ENCODE peak calls at places on chromosome X, in four cellular contexts. J is GM12878, I is K562, T is A549. A is an unnamed sample.

GRCh38 chrX:1392376-1393130 is 640 bp upstream of the SLC25A6 start:
- DNase-seq in J (no peak), I (peak), T (peak), A (peak)

GRCh38 chrX:17592117-17592516 is 145.2 kb upstream of the SCML1 start:
- DNase-seq in J (no peak), I (no peak), T (no peak), A (peak)

GRCh38 chrX:149916745-149917392 is 12.5 kb upstream of the HSFX4 start:
- DNase-seq in J (peak), I (no peak), T (no peak), A (peak)

GRCh38 chrX:152428089-152428488 is 23.0 kb downstream of the GABRA3 start:
- DNase-seq in J (no peak), I (no peak), T (no peak), A (no peak)

GRCh38 chrX:34343001-34343400 is 210.9 kb upstream of the FAM47A start:
- DNase-seq in J (no peak), I (no peak), T (no peak), A (no peak)

GRCh38 chrX:80246273-80246672 is 174.0 kb upstream of the TENT5D start:
- DNase-seq in J (no peak), I (no peak), T (peak), A (no peak)

GRCh38 chrX:102042706-102043325 is 82.7 kb upstream of the TCEAL2 start:
- DNase-seq in J (no peak), I (no peak), T (no peak), A (no peak)

GRCh38 chrX:53831662-53832635 is 145.4 kb upstream of the HUWE1 start:
- DNase-seq in J (peak), I (peak), T (peak), A (peak)

GRCh38 chrX:21490341-21490740 is 116.1 kb downstream of the CNKSR2 start:
- DNase-seq in J (no peak), I (no peak), T (no peak), A (no peak)

GRCh38 chrX:112832481-112833095 is 8.0 kb downstream of the AMOT start:
- DNase-seq in J (no peak), I (no peak), T (no peak), A (peak)

GRCh38 chrX:150363561-150364346 is 637 bp downstream of the MAMLD1 start:
- DNase-seq in J (no peak), I (no peak), T (peak), A (peak)

GRCh38 chrX:32562261-32562660 is 649.1 kb downstream of the DMD start:
- DNase-seq in J (no peak), I (no peak), T (no peak), A (no peak)

GRCh38 chrX:150146271-150146888 is 208.1 kb upstream of the EOLA2 start:
- DNase-seq in J (no peak), I (no peak), T (no peak), A (no peak)

GRCh38 chrX:68694429-68695205 is 47.2 kb downstream of the STARD8 start:
- DNase-seq in J (no peak), I (no peak), T (no peak), A (no peak)

GRCh38 chrX:19746919-19747671 is 140.3 kb downstream of the SH3KBP1 start:
- DNase-seq in J (no peak), I (no peak), T (no peak), A (no peak)

GRCh38 chrX:23908219-23909003 is 605 bp downstream of the CXorf58 start:
- DNase-seq in J (no peak), I (no peak), T (no peak), A (no peak)

GRCh38 chrX:151174581-151175282 is 1.7 kb upstream of the GPR50 start:
- DNase-seq in J (no peak), I (no peak), T (no peak), A (no peak)

GRCh38 chrX:24900234-24900633 is 115.5 kb downstream of the ARX start:
- DNase-seq in J (no peak), I (no peak), T (no peak), A (no peak)

GRCh38 chrX:111151764-111152163 is 55.8 kb downstream of the PAK3 start:
- DNase-seq in J (no peak), I (no peak), T (no peak), A (no peak)

GRCh38 chrX:80984118-80984517 is 174.4 kb upstream of the BRWD3 start:
- DNase-seq in J (no peak), I (no peak), T (no peak), A (no peak)

GRCh38 chrX:125651426-125651825 is 331.8 kb downstream of the TEX13C start:
- DNase-seq in J (no peak), I (no peak), T (no peak), A (no peak)

GRCh38 chrX:10615931-10616780 is 4.2 kb downstream of the MID1 start:
- DNase-seq in J (no peak), I (peak), T (peak), A (peak)

GRCh38 chrX:131827935-131828334 is 195.2 kb upstream of the STK26 start:
- DNase-seq in J (peak), I (peak), T (peak), A (no peak)

GRCh38 chrX:101347859-101348451 is 587 bp downstream of the TIMM8A start:
- DNase-seq in J (no peak), I (peak), T (peak), A (peak)

GRCh38 chrX:23202316-23202715 is 132.3 kb upstream of the PTCHD1 start:
- DNase-seq in J (no peak), I (no peak), T (no peak), A (no peak)

GRCh38 chrX:31546130-31546529 is 474.3 kb upstream of the FTHL17 start:
- DNase-seq in J (no peak), I (no peak), T (no peak), A (peak)

GRCh38 chrX:20802036-20802435 is 535.3 kb upstream of the RPS6KA3 start:
- DNase-seq in J (no peak), I (no peak), T (no peak), A (no peak)

GRCh38 chrX:69718102-69718501 is 102.2 kb downstream of the EDA start:
- DNase-seq in J (no peak), I (no peak), T (no peak), A (no peak)

GRCh38 chrX:120769576-120770341 is 105.9 kb downstream of the CT47B1 start:
- DNase-seq in J (no peak), I (no peak), T (peak), A (peak)

GRCh38 chrX:629230-630006 is 1.2 kb upstream of the SHOX start:
- DNase-seq in J (no peak), I (no peak), T (no peak), A (no peak)

GRCh38 chrX:41304178-41304577 is 29.8 kb upstream of the DDX3X start:
- DNase-seq in J (no peak), I (no peak), T (no peak), A (no peak)

GRCh38 chrX:12771445-12772069 is 19.7 kb upstream of the PRPS2 start:
- DNase-seq in J (peak), I (peak), T (peak), A (peak)

GRCh38 chrX:38806054-38806389 is 4.8 kb downstream of the MID1IP1 start:
- DNase-seq in J (no peak), I (peak), T (no peak), A (no peak)
- TF ChIP-seq POLR2A in J (no peak), I (no peak), T (no peak), A (no peak)

GRCh38 chrX:44903107-44903506 is 30.1 kb downstream of the KDM6A start:
- DNase-seq in J (no peak), I (peak), T (peak), A (peak)
- TF ChIP-seq SMC3 in J (no peak), I (no peak), T (no peak), A (no peak)

GRCh38 chrX:106726485-106727437 is at the start of gene RNF128:
- DNase-seq in J (no peak), I (no peak), T (peak), A (peak)
- TF ChIP-seq POLR2A in J (no peak), I (no peak), T (no peak), A (no peak)

DNA sequence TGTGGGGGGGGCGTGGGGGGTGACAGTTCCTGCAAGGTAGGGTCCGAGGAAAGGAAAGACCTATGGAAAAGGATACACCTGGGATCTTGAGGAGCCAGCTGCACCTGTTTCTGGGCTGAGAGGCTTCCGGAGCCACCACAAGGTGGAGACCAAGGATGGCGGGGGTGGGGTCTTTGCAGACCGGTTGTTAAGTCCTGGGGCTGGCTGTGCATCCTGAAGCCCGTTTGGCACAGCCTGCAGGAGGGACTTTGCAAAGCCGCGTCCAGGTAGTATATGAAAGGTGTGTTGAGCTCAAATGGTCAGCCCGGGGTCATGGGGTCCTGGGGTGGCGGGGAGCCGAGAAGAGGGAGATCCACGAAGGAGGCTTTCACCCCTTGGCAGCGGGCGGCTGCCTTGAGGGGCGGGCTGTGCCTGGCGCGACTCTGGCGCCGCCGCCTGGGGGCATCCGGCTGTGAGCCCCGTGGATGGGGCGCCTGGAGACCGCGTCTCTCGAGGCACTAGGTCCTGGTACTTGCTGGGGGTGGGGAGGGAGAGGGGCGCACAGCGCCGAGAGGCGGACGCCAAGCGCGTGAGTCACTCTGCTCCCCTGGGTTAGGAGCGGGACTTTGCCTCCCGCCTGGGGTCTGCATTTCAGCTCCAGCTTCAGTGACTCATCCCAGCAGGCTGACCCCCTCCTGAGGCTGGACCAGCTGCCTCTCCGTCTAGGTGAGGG is 58.2 kb upstream of the DYNLT3 start:
- DNase-seq in J (no peak), I (no peak), T (peak), A (peak)
- TF ChIP-seq SMC3 in J (no peak), I (no peak), T (peak), A (no peak)